ENCODE peak calls at places on chromosome X, in nine cellular contexts. One of them, this sample, is unnamed.
A peak's percentile ranks its signal among the peaks of the same experiment; 100 is the strongest.

GRCh38 chrX:136823175-136823574 is 42.4 kb upstream of the ARHGEF6 start:
- DNase-seq in tibial nerve: no peak
- DNase-seq in CD4-positive, CD25-positive, alpha-beta regulatory T cell: no peak
- DNase-seq in effector memory CD4-positive, alpha-beta T cell: no peak
- DNase-seq in brain microvascular endothelial cell: peak; percentile 5
- DNase-seq in psoas muscle: no peak
- DNase-seq in Peyer's patch: no peak
- DNase-seq in pancreas: no peak
- DNase-seq in heart right ventricle: no peak
- DNase-seq in this sample: no peak

GRCh38 chrX:538311-538710 is 92.3 kb upstream of the SHOX start:
- DNase-seq in effector memory CD4-positive, alpha-beta T cell: no peak
- DNase-seq in tibial nerve: no peak
- DNase-seq in Peyer's patch: no peak
- DNase-seq in psoas muscle: no peak
- DNase-seq in brain microvascular endothelial cell: no peak
- DNase-seq in CD4-positive, CD25-positive, alpha-beta regulatory T cell: no peak
- DNase-seq in heart right ventricle: no peak
- DNase-seq in pancreas: no peak
- DNase-seq in this sample: no peak

GRCh38 chrX:19647159-19647558 is 131.9 kb upstream of the MAP3K15 start:
- DNase-seq in tibial nerve: no peak
- DNase-seq in psoas muscle: no peak
- DNase-seq in CD4-positive, CD25-positive, alpha-beta regulatory T cell: no peak
- DNase-seq in effector memory CD4-positive, alpha-beta T cell: no peak
- DNase-seq in Peyer's patch: no peak
- DNase-seq in heart right ventricle: no peak
- DNase-seq in pancreas: no peak
- DNase-seq in brain microvascular endothelial cell: no peak
- DNase-seq in this sample: no peak

GRCh38 chrX:46710927-46711623 is 47.8 kb downstream of the SLC9A7 start:
- DNase-seq in brain microvascular endothelial cell: no peak
- DNase-seq in psoas muscle: no peak
- DNase-seq in pancreas: no peak
- DNase-seq in effector memory CD4-positive, alpha-beta T cell: no peak
- DNase-seq in Peyer's patch: no peak
- DNase-seq in heart right ventricle: no peak
- DNase-seq in tibial nerve: no peak
- DNase-seq in CD4-positive, CD25-positive, alpha-beta regulatory T cell: no peak
- DNase-seq in this sample: no peak

GRCh38 chrX:50579955-50580354 is 109.3 kb upstream of the DGKK start:
- DNase-seq in CD4-positive, CD25-positive, alpha-beta regulatory T cell: peak; percentile 58
- DNase-seq in brain microvascular endothelial cell: peak; percentile 48
- DNase-seq in Peyer's patch: peak; percentile 60
- DNase-seq in effector memory CD4-positive, alpha-beta T cell: peak; percentile 1
- DNase-seq in pancreas: no peak
- DNase-seq in heart right ventricle: no peak
- DNase-seq in psoas muscle: no peak
- DNase-seq in tibial nerve: peak; percentile 7
- DNase-seq in this sample: peak; percentile 11

GRCh38 chrX:135396109-135396508 is 25.6 kb upstream of the SMIM10L2A start:
- DNase-seq in heart right ventricle: no peak
- DNase-seq in tibial nerve: no peak
- DNase-seq in brain microvascular endothelial cell: no peak
- DNase-seq in CD4-positive, CD25-positive, alpha-beta regulatory T cell: no peak
- DNase-seq in effector memory CD4-positive, alpha-beta T cell: no peak
- DNase-seq in psoas muscle: no peak
- DNase-seq in Peyer's patch: no peak
- DNase-seq in pancreas: no peak
- DNase-seq in this sample: no peak

GRCh38 chrX:120603707-120604358 is at the start of gene MCTS1:
- DNase-seq in brain microvascular endothelial cell: peak; percentile 95
- DNase-seq in effector memory CD4-positive, alpha-beta T cell: peak; percentile 75
- DNase-seq in CD4-positive, CD25-positive, alpha-beta regulatory T cell: peak; percentile 95
- DNase-seq in tibial nerve: peak; percentile 71
- DNase-seq in psoas muscle: peak; percentile 77
- DNase-seq in Peyer's patch: peak; percentile 93
- DNase-seq in heart right ventricle: peak; percentile 70
- DNase-seq in pancreas: peak; percentile 87
- DNase-seq in this sample: peak; percentile 89

GRCh38 chrX:1244164-1245076 is 24.2 kb upstream of the CSF2RA start:
- DNase-seq in effector memory CD4-positive, alpha-beta T cell: no peak
- DNase-seq in psoas muscle: no peak
- DNase-seq in Peyer's patch: no peak
- DNase-seq in heart right ventricle: no peak
- DNase-seq in pancreas: no peak
- DNase-seq in tibial nerve: no peak
- DNase-seq in CD4-positive, CD25-positive, alpha-beta regulatory T cell: peak; percentile 19
- DNase-seq in brain microvascular endothelial cell: no peak
- DNase-seq in this sample: no peak

GRCh38 chrX:84933956-84934556 is 69.6 kb upstream of the APOOL start:
- DNase-seq in Peyer's patch: no peak
- DNase-seq in effector memory CD4-positive, alpha-beta T cell: no peak
- DNase-seq in pancreas: no peak
- DNase-seq in psoas muscle: no peak
- DNase-seq in brain microvascular endothelial cell: no peak
- DNase-seq in heart right ventricle: peak; percentile 7
- DNase-seq in tibial nerve: no peak
- DNase-seq in CD4-positive, CD25-positive, alpha-beta regulatory T cell: no peak
- DNase-seq in this sample: no peak

GRCh38 chrX:154411322-154411980 is at the start of gene TAFAZZIN:
- DNase-seq in Peyer's patch: peak; percentile 89
- DNase-seq in CD4-positive, CD25-positive, alpha-beta regulatory T cell: peak; percentile 85
- DNase-seq in effector memory CD4-positive, alpha-beta T cell: peak; percentile 57
- DNase-seq in heart right ventricle: peak; percentile 80
- DNase-seq in psoas muscle: peak; percentile 78
- DNase-seq in brain microvascular endothelial cell: no peak
- DNase-seq in tibial nerve: peak; percentile 34
- DNase-seq in pancreas: peak; percentile 86
- DNase-seq in this sample: no peak

GRCh38 chrX:107205770-107206696 is at the start of the genes DNAAF6 and NUP62CL:
- DNase-seq in psoas muscle: peak; percentile 32
- DNase-seq in heart right ventricle: peak; percentile 28
- DNase-seq in tibial nerve: peak; percentile 11
- DNase-seq in CD4-positive, CD25-positive, alpha-beta regulatory T cell: peak; percentile 74
- DNase-seq in Peyer's patch: peak; percentile 81
- DNase-seq in brain microvascular endothelial cell: peak; percentile 9
- DNase-seq in pancreas: peak; percentile 87
- DNase-seq in effector memory CD4-positive, alpha-beta T cell: peak; percentile 68
- DNase-seq in this sample: no peak
- H3K4me3 ChIP-seq in psoas muscle: peak within 1 kb of the TSS; percentile 59
- H3K4me3 ChIP-seq in heart right ventricle: peak within 1 kb of the TSS; percentile 57
- H3K4me3 ChIP-seq in tibial nerve: peak within 1 kb of the TSS; percentile 10
- H3K4me3 ChIP-seq in CD4-positive, CD25-positive, alpha-beta regulatory T cell: peak within 1 kb of the TSS; percentile 53
- H3K4me3 ChIP-seq in Peyer's patch: peak within 1 kb of the TSS; percentile 40
- H3K4me3 ChIP-seq in brain microvascular endothelial cell: peak within 1 kb of the TSS; percentile 50
- H3K4me3 ChIP-seq in pancreas: peak within 1 kb of the TSS; percentile 29
- H3K4me3 ChIP-seq in effector memory CD4-positive, alpha-beta T cell: peak within 1 kb of the TSS; percentile 73
- H3K4me3 ChIP-seq in this sample: peak within 1 kb of the TSS; percentile 44

GRCh38 chrX:9153299-9153698 is 119.4 kb upstream of the FAM9B start:
- DNase-seq in heart right ventricle: no peak
- DNase-seq in brain microvascular endothelial cell: peak; percentile 49
- DNase-seq in psoas muscle: no peak
- DNase-seq in effector memory CD4-positive, alpha-beta T cell: no peak
- DNase-seq in Peyer's patch: no peak
- DNase-seq in pancreas: no peak
- DNase-seq in tibial nerve: no peak
- DNase-seq in CD4-positive, CD25-positive, alpha-beta regulatory T cell: no peak
- DNase-seq in this sample: no peak
- H3K27ac ChIP-seq in heart right ventricle: no peak overlapping the region
- H3K27ac ChIP-seq in brain microvascular endothelial cell: peak overlapping the region; percentile 54
- H3K27ac ChIP-seq in psoas muscle: no peak overlapping the region
- H3K27ac ChIP-seq in effector memory CD4-positive, alpha-beta T cell: no peak overlapping the region
- H3K27ac ChIP-seq in Peyer's patch: no peak overlapping the region
- H3K27ac ChIP-seq in pancreas: no peak overlapping the region
- H3K27ac ChIP-seq in tibial nerve: no peak overlapping the region
- H3K27ac ChIP-seq in CD4-positive, CD25-positive, alpha-beta regulatory T cell: no peak overlapping the region
- H3K27ac ChIP-seq in this sample: no peak overlapping the region

GRCh38 chrX:117996408-117996807 is 120.2 kb downstream of the KLHL13 start:
- DNase-seq in CD4-positive, CD25-positive, alpha-beta regulatory T cell: no peak
- DNase-seq in effector memory CD4-positive, alpha-beta T cell: no peak
- DNase-seq in brain microvascular endothelial cell: no peak
- DNase-seq in heart right ventricle: no peak
- DNase-seq in tibial nerve: no peak
- DNase-seq in psoas muscle: no peak
- DNase-seq in Peyer's patch: no peak
- DNase-seq in pancreas: no peak
- DNase-seq in this sample: no peak
- H3K4me3 ChIP-seq in CD4-positive, CD25-positive, alpha-beta regulatory T cell: no peak overlapping the region
- H3K4me3 ChIP-seq in effector memory CD4-positive, alpha-beta T cell: no peak overlapping the region
- H3K4me3 ChIP-seq in brain microvascular endothelial cell: no peak overlapping the region
- H3K4me3 ChIP-seq in heart right ventricle: no peak overlapping the region
- H3K4me3 ChIP-seq in tibial nerve: no peak overlapping the region
- H3K4me3 ChIP-seq in psoas muscle: no peak overlapping the region
- H3K4me3 ChIP-seq in Peyer's patch: no peak overlapping the region
- H3K4me3 ChIP-seq in pancreas: no peak overlapping the region
- H3K4me3 ChIP-seq in this sample: no peak overlapping the region

GRCh38 chrX:139881130-139881529 is 51.7 kb downstream of the ATP11C start:
- DNase-seq in effector memory CD4-positive, alpha-beta T cell: no peak
- DNase-seq in pancreas: no peak
- DNase-seq in heart right ventricle: no peak
- DNase-seq in Peyer's patch: no peak
- DNase-seq in brain microvascular endothelial cell: peak; percentile 68
- DNase-seq in CD4-positive, CD25-positive, alpha-beta regulatory T cell: no peak
- DNase-seq in psoas muscle: no peak
- DNase-seq in tibial nerve: no peak
- DNase-seq in this sample: no peak
- H3K27ac ChIP-seq in effector memory CD4-positive, alpha-beta T cell: no peak overlapping the region
- H3K27ac ChIP-seq in pancreas: no peak overlapping the region
- H3K27ac ChIP-seq in heart right ventricle: no peak overlapping the region
- H3K27ac ChIP-seq in Peyer's patch: no peak overlapping the region
- H3K27ac ChIP-seq in brain microvascular endothelial cell: peak overlapping the region; percentile 79
- H3K27ac ChIP-seq in CD4-positive, CD25-positive, alpha-beta regulatory T cell: no peak overlapping the region
- H3K27ac ChIP-seq in psoas muscle: no peak overlapping the region
- H3K27ac ChIP-seq in tibial nerve: no peak overlapping the region
- H3K27ac ChIP-seq in this sample: peak overlapping the region; percentile 39

DNA sequence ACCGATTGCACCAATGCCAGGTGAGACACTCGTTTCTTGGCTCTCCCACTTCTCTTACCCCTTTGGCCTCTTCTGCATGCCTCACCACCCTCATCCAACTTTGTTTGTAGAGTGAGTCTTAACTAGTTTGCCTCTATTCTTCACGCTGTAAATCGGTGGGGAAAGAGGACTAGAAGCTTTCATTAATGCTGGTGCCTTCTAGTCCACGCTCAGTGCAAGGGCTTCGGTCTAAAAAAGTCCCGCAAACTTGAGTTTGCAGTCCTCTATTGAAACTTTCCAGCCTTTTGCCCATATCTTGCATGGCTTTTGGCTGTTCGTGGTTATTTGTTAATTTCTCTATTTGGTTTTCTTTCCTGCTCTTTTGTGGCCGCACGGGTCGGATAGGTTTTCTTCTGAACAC is 838 bp downstream of the DACH2 start:
- DNase-seq in pancreas: no peak
- DNase-seq in heart right ventricle: no peak
- DNase-seq in CD4-positive, CD25-positive, alpha-beta regulatory T cell: no peak
- DNase-seq in effector memory CD4-positive, alpha-beta T cell: no peak
- DNase-seq in brain microvascular endothelial cell: no peak
- DNase-seq in tibial nerve: no peak
- DNase-seq in Peyer's patch: no peak
- DNase-seq in psoas muscle: no peak
- DNase-seq in this sample: no peak
- H3K4me3 ChIP-seq in pancreas: no peak overlapping the region
- H3K4me3 ChIP-seq in heart right ventricle: no peak overlapping the region
- H3K4me3 ChIP-seq in CD4-positive, CD25-positive, alpha-beta regulatory T cell: no peak overlapping the region
- H3K4me3 ChIP-seq in effector memory CD4-positive, alpha-beta T cell: no peak overlapping the region
- H3K4me3 ChIP-seq in brain microvascular endothelial cell: peak overlapping the region; percentile 57
- H3K4me3 ChIP-seq in tibial nerve: peak overlapping the region; percentile 34
- H3K4me3 ChIP-seq in Peyer's patch: no peak overlapping the region
- H3K4me3 ChIP-seq in psoas muscle: peak overlapping the region; percentile 61
- H3K4me3 ChIP-seq in this sample: peak overlapping the region; percentile 59

DNA sequence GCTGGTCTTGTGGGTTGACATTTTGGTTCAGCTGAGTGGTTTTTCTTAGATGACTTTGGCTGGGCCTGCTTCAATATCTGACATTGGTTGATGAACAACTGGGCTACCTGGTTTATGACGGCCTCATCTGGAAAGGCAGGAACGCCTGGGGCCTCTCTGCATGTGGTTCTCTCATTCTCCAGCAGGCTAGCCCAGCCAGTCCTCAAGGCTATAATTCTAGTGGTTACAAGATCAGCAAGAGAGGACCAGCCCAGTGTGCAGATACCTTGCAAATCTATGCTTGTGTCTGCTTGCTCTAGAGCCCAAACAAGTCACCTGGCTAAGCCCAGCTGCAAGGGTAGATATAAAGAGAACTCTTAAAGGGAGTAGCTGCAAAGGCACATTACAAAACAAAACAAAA is 214.2 kb upstream of the PUDP start:
- DNase-seq in pancreas: no peak
- DNase-seq in brain microvascular endothelial cell: no peak
- DNase-seq in tibial nerve: no peak
- DNase-seq in effector memory CD4-positive, alpha-beta T cell: no peak
- DNase-seq in heart right ventricle: no peak
- DNase-seq in Peyer's patch: no peak
- DNase-seq in CD4-positive, CD25-positive, alpha-beta regulatory T cell: no peak
- DNase-seq in psoas muscle: no peak
- DNase-seq in this sample: no peak
- H3K27ac ChIP-seq in pancreas: no peak overlapping the region
- H3K27ac ChIP-seq in brain microvascular endothelial cell: no peak overlapping the region
- H3K27ac ChIP-seq in tibial nerve: no peak overlapping the region
- H3K27ac ChIP-seq in effector memory CD4-positive, alpha-beta T cell: no peak overlapping the region
- H3K27ac ChIP-seq in heart right ventricle: no peak overlapping the region
- H3K27ac ChIP-seq in Peyer's patch: no peak overlapping the region
- H3K27ac ChIP-seq in CD4-positive, CD25-positive, alpha-beta regulatory T cell: no peak overlapping the region
- H3K27ac ChIP-seq in psoas muscle: no peak overlapping the region
- H3K27ac ChIP-seq in this sample: no peak overlapping the region